ENCODE peak calls at places on chromosomes 2 and 18, in ten cellular contexts. One of them, this sample, is unnamed.

GRCh38 chr2:27737676-27738348 is 33.7 kb upstream of the MRPL33 start:
- DNase-seq in ascending aorta: no peak
- DNase-seq in NCI-H2029 treated with DMSO at 0.1 percent for 48 hours: no peak
- DNase-seq in left kidney: no peak
- DNase-seq in Right ventricle myocardium inferior: no peak
- DNase-seq in osteocyte: no peak
- DNase-seq in stimulated activated CD4-positive, alpha-beta T cell treated with anti-CD3 and anti-CD28 coated beads, Interleukin-2, amount 100 ng/mL, for 48 hours: no peak
- DNase-seq in cerebellar cortex: no peak
- DNase-seq in CD8-positive, alpha-beta T cell: no peak
- DNase-seq in amniotic stem cell: no peak
- DNase-seq in this sample: no peak

GRCh38 chr2:168685619-168686453 is 116.6 kb upstream of the NOSTRIN start:
- DNase-seq in ascending aorta: no peak
- DNase-seq in NCI-H2029 treated with DMSO at 0.1 percent for 48 hours: no peak
- DNase-seq in left kidney: no peak
- DNase-seq in Right ventricle myocardium inferior: no peak
- DNase-seq in osteocyte: no peak
- DNase-seq in stimulated activated CD4-positive, alpha-beta T cell treated with anti-CD3 and anti-CD28 coated beads, Interleukin-2, amount 100 ng/mL, for 48 hours: no peak
- DNase-seq in cerebellar cortex: no peak
- DNase-seq in CD8-positive, alpha-beta T cell: no peak
- DNase-seq in amniotic stem cell: no peak
- DNase-seq in this sample: no peak

GRCh38 chr2:69159988-69160387 is 147.0 kb downstream of the ANTXR1 start:
- DNase-seq in ascending aorta: no peak
- DNase-seq in NCI-H2029 treated with DMSO at 0.1 percent for 48 hours: no peak
- DNase-seq in left kidney: no peak
- DNase-seq in Right ventricle myocardium inferior: no peak
- DNase-seq in osteocyte: no peak
- DNase-seq in stimulated activated CD4-positive, alpha-beta T cell treated with anti-CD3 and anti-CD28 coated beads, Interleukin-2, amount 100 ng/mL, for 48 hours: no peak
- DNase-seq in cerebellar cortex: no peak
- DNase-seq in CD8-positive, alpha-beta T cell: no peak
- DNase-seq in amniotic stem cell: no peak
- DNase-seq in this sample: no peak

GRCh38 chr2:65370387-65371093 is 61.9 kb downstream of the SPRED2 start:
- DNase-seq in ascending aorta: no peak
- DNase-seq in NCI-H2029 treated with DMSO at 0.1 percent for 48 hours: peak
- DNase-seq in left kidney: peak
- DNase-seq in Right ventricle myocardium inferior: no peak
- DNase-seq in osteocyte: no peak
- DNase-seq in stimulated activated CD4-positive, alpha-beta T cell treated with anti-CD3 and anti-CD28 coated beads, Interleukin-2, amount 100 ng/mL, for 48 hours: no peak
- DNase-seq in cerebellar cortex: no peak
- DNase-seq in CD8-positive, alpha-beta T cell: no peak
- DNase-seq in amniotic stem cell: no peak
- DNase-seq in this sample: no peak

GRCh38 chr2:240635998-240636547 is 10.8 kb downstream of the GPR35 start:
- DNase-seq in ascending aorta: no peak
- DNase-seq in NCI-H2029 treated with DMSO at 0.1 percent for 48 hours: no peak
- DNase-seq in left kidney: no peak
- DNase-seq in Right ventricle myocardium inferior: peak
- DNase-seq in osteocyte: no peak
- DNase-seq in stimulated activated CD4-positive, alpha-beta T cell treated with anti-CD3 and anti-CD28 coated beads, Interleukin-2, amount 100 ng/mL, for 48 hours: no peak
- DNase-seq in cerebellar cortex: no peak
- DNase-seq in CD8-positive, alpha-beta T cell: no peak
- DNase-seq in amniotic stem cell: no peak
- DNase-seq in this sample: no peak

GRCh38 chr2:121455438-121455837 is 75.2 kb upstream of the RNU4ATAC start:
- DNase-seq in ascending aorta: no peak
- DNase-seq in NCI-H2029 treated with DMSO at 0.1 percent for 48 hours: no peak
- DNase-seq in left kidney: no peak
- DNase-seq in Right ventricle myocardium inferior: no peak
- DNase-seq in osteocyte: no peak
- DNase-seq in stimulated activated CD4-positive, alpha-beta T cell treated with anti-CD3 and anti-CD28 coated beads, Interleukin-2, amount 100 ng/mL, for 48 hours: no peak
- DNase-seq in cerebellar cortex: no peak
- DNase-seq in CD8-positive, alpha-beta T cell: no peak
- DNase-seq in amniotic stem cell: no peak
- DNase-seq in this sample: no peak

GRCh38 chr2:6080837-6081541 is 388.8 kb downstream of the SOX11 start:
- DNase-seq in ascending aorta: no peak
- DNase-seq in NCI-H2029 treated with DMSO at 0.1 percent for 48 hours: peak
- DNase-seq in left kidney: no peak
- DNase-seq in Right ventricle myocardium inferior: no peak
- DNase-seq in osteocyte: no peak
- DNase-seq in stimulated activated CD4-positive, alpha-beta T cell treated with anti-CD3 and anti-CD28 coated beads, Interleukin-2, amount 100 ng/mL, for 48 hours: no peak
- DNase-seq in cerebellar cortex: no peak
- DNase-seq in CD8-positive, alpha-beta T cell: no peak
- DNase-seq in amniotic stem cell: no peak
- DNase-seq in this sample: no peak

GRCh38 chr2:79529636-79530035 is 16.8 kb downstream of the CTNNA2 start:
- DNase-seq in ascending aorta: no peak
- DNase-seq in NCI-H2029 treated with DMSO at 0.1 percent for 48 hours: no peak
- DNase-seq in left kidney: no peak
- DNase-seq in Right ventricle myocardium inferior: no peak
- DNase-seq in osteocyte: no peak
- DNase-seq in stimulated activated CD4-positive, alpha-beta T cell treated with anti-CD3 and anti-CD28 coated beads, Interleukin-2, amount 100 ng/mL, for 48 hours: no peak
- DNase-seq in cerebellar cortex: no peak
- DNase-seq in CD8-positive, alpha-beta T cell: no peak
- DNase-seq in amniotic stem cell: no peak
- DNase-seq in this sample: no peak

GRCh38 chr2:82316573-82317371 is 2012.2 kb upstream of the LRRTM1 start:
- DNase-seq in ascending aorta: no peak
- DNase-seq in NCI-H2029 treated with DMSO at 0.1 percent for 48 hours: peak
- DNase-seq in left kidney: peak
- DNase-seq in Right ventricle myocardium inferior: no peak
- DNase-seq in osteocyte: no peak
- DNase-seq in stimulated activated CD4-positive, alpha-beta T cell treated with anti-CD3 and anti-CD28 coated beads, Interleukin-2, amount 100 ng/mL, for 48 hours: no peak
- DNase-seq in cerebellar cortex: no peak
- DNase-seq in CD8-positive, alpha-beta T cell: no peak
- DNase-seq in amniotic stem cell: no peak
- DNase-seq in this sample: no peak

GRCh38 chr18:12393998-12394397 is 13.7 kb upstream of the PRELID3A start:
- DNase-seq in ascending aorta: no peak
- DNase-seq in NCI-H2029 treated with DMSO at 0.1 percent for 48 hours: no peak
- DNase-seq in left kidney: no peak
- DNase-seq in Right ventricle myocardium inferior: no peak
- DNase-seq in osteocyte: no peak
- DNase-seq in stimulated activated CD4-positive, alpha-beta T cell treated with anti-CD3 and anti-CD28 coated beads, Interleukin-2, amount 100 ng/mL, for 48 hours: no peak
- DNase-seq in cerebellar cortex: no peak
- DNase-seq in CD8-positive, alpha-beta T cell: no peak
- DNase-seq in amniotic stem cell: no peak
- DNase-seq in this sample: no peak

GRCh38 chr18:76801567-76802505 is 20.5 kb upstream of the ZNF236 start:
- DNase-seq in ascending aorta: no peak
- DNase-seq in NCI-H2029 treated with DMSO at 0.1 percent for 48 hours: no peak
- DNase-seq in left kidney: peak
- DNase-seq in Right ventricle myocardium inferior: peak
- DNase-seq in osteocyte: no peak
- DNase-seq in stimulated activated CD4-positive, alpha-beta T cell treated with anti-CD3 and anti-CD28 coated beads, Interleukin-2, amount 100 ng/mL, for 48 hours: peak
- DNase-seq in cerebellar cortex: peak
- DNase-seq in CD8-positive, alpha-beta T cell: no peak
- DNase-seq in amniotic stem cell: peak
- DNase-seq in this sample: no peak

GRCh38 chr18:76338619-76339245 is 156.3 kb downstream of the ZNF516 start:
- DNase-seq in ascending aorta: no peak
- DNase-seq in NCI-H2029 treated with DMSO at 0.1 percent for 48 hours: no peak
- DNase-seq in left kidney: no peak
- DNase-seq in Right ventricle myocardium inferior: no peak
- DNase-seq in osteocyte: no peak
- DNase-seq in stimulated activated CD4-positive, alpha-beta T cell treated with anti-CD3 and anti-CD28 coated beads, Interleukin-2, amount 100 ng/mL, for 48 hours: no peak
- DNase-seq in cerebellar cortex: no peak
- DNase-seq in CD8-positive, alpha-beta T cell: no peak
- DNase-seq in amniotic stem cell: no peak
- DNase-seq in this sample: no peak

GRCh38 chr2:160871096-160871495 is 289.1 kb upstream of the TANK start:
- DNase-seq in ascending aorta: no peak
- DNase-seq in NCI-H2029 treated with DMSO at 0.1 percent for 48 hours: no peak
- DNase-seq in left kidney: peak
- DNase-seq in Right ventricle myocardium inferior: no peak
- DNase-seq in osteocyte: no peak
- DNase-seq in stimulated activated CD4-positive, alpha-beta T cell treated with anti-CD3 and anti-CD28 coated beads, Interleukin-2, amount 100 ng/mL, for 48 hours: no peak
- DNase-seq in cerebellar cortex: no peak
- DNase-seq in CD8-positive, alpha-beta T cell: no peak
- DNase-seq in amniotic stem cell: no peak
- DNase-seq in this sample: no peak

GRCh38 chr2:239369631-239370161 is 31.1 kb downstream of the HDAC4 start:
- DNase-seq in ascending aorta: no peak
- DNase-seq in NCI-H2029 treated with DMSO at 0.1 percent for 48 hours: no peak
- DNase-seq in left kidney: peak
- DNase-seq in Right ventricle myocardium inferior: no peak
- DNase-seq in osteocyte: no peak
- DNase-seq in stimulated activated CD4-positive, alpha-beta T cell treated with anti-CD3 and anti-CD28 coated beads, Interleukin-2, amount 100 ng/mL, for 48 hours: peak
- DNase-seq in cerebellar cortex: no peak
- DNase-seq in CD8-positive, alpha-beta T cell: peak
- DNase-seq in amniotic stem cell: no peak
- DNase-seq in this sample: no peak

GRCh38 chr2:12555012-12555645 is 161.6 kb upstream of the TRIB2 start:
- DNase-seq in ascending aorta: no peak
- DNase-seq in NCI-H2029 treated with DMSO at 0.1 percent for 48 hours: no peak
- DNase-seq in left kidney: no peak
- DNase-seq in Right ventricle myocardium inferior: no peak
- DNase-seq in osteocyte: no peak
- DNase-seq in stimulated activated CD4-positive, alpha-beta T cell treated with anti-CD3 and anti-CD28 coated beads, Interleukin-2, amount 100 ng/mL, for 48 hours: peak
- DNase-seq in cerebellar cortex: no peak
- DNase-seq in CD8-positive, alpha-beta T cell: no peak
- DNase-seq in amniotic stem cell: no peak
- DNase-seq in this sample: no peak

GRCh38 chr2:27811768-27812167 is 40.2 kb downstream of the MRPL33 start:
- DNase-seq in ascending aorta: no peak
- DNase-seq in NCI-H2029 treated with DMSO at 0.1 percent for 48 hours: no peak
- DNase-seq in left kidney: no peak
- DNase-seq in Right ventricle myocardium inferior: no peak
- DNase-seq in osteocyte: no peak
- DNase-seq in stimulated activated CD4-positive, alpha-beta T cell treated with anti-CD3 and anti-CD28 coated beads, Interleukin-2, amount 100 ng/mL, for 48 hours: no peak
- DNase-seq in cerebellar cortex: no peak
- DNase-seq in CD8-positive, alpha-beta T cell: no peak
- DNase-seq in amniotic stem cell: no peak
- DNase-seq in this sample: no peak

GRCh38 chr2:24932715-24933114 is 12.7 kb upstream of the ADCY3 start:
- DNase-seq in ascending aorta: no peak
- DNase-seq in NCI-H2029 treated with DMSO at 0.1 percent for 48 hours: no peak
- DNase-seq in left kidney: no peak
- DNase-seq in Right ventricle myocardium inferior: no peak
- DNase-seq in osteocyte: peak
- DNase-seq in stimulated activated CD4-positive, alpha-beta T cell treated with anti-CD3 and anti-CD28 coated beads, Interleukin-2, amount 100 ng/mL, for 48 hours: no peak
- DNase-seq in cerebellar cortex: no peak
- DNase-seq in CD8-positive, alpha-beta T cell: no peak
- DNase-seq in amniotic stem cell: no peak
- DNase-seq in this sample: no peak

GRCh38 chr2:74910245-74910644 is 48.2 kb upstream of the POLE4 start:
- DNase-seq in ascending aorta: no peak
- DNase-seq in NCI-H2029 treated with DMSO at 0.1 percent for 48 hours: no peak
- DNase-seq in left kidney: no peak
- DNase-seq in Right ventricle myocardium inferior: no peak
- DNase-seq in osteocyte: no peak
- DNase-seq in stimulated activated CD4-positive, alpha-beta T cell treated with anti-CD3 and anti-CD28 coated beads, Interleukin-2, amount 100 ng/mL, for 48 hours: no peak
- DNase-seq in cerebellar cortex: no peak
- DNase-seq in CD8-positive, alpha-beta T cell: no peak
- DNase-seq in amniotic stem cell: no peak
- DNase-seq in this sample: no peak

GRCh38 chr2:171317492-171318125 is 116.2 kb downstream of the METTL8 start:
- DNase-seq in ascending aorta: no peak
- DNase-seq in NCI-H2029 treated with DMSO at 0.1 percent for 48 hours: no peak
- DNase-seq in left kidney: no peak
- DNase-seq in Right ventricle myocardium inferior: no peak
- DNase-seq in osteocyte: no peak
- DNase-seq in stimulated activated CD4-positive, alpha-beta T cell treated with anti-CD3 and anti-CD28 coated beads, Interleukin-2, amount 100 ng/mL, for 48 hours: peak
- DNase-seq in cerebellar cortex: peak
- DNase-seq in CD8-positive, alpha-beta T cell: no peak
- DNase-seq in amniotic stem cell: no peak
- DNase-seq in this sample: no peak

GRCh38 chr2:145095641-145096435 is 575.9 kb upstream of the ZEB2 start:
- DNase-seq in ascending aorta: no peak
- DNase-seq in NCI-H2029 treated with DMSO at 0.1 percent for 48 hours: no peak
- DNase-seq in left kidney: no peak
- DNase-seq in Right ventricle myocardium inferior: no peak
- DNase-seq in osteocyte: no peak
- DNase-seq in stimulated activated CD4-positive, alpha-beta T cell treated with anti-CD3 and anti-CD28 coated beads, Interleukin-2, amount 100 ng/mL, for 48 hours: no peak
- DNase-seq in cerebellar cortex: no peak
- DNase-seq in CD8-positive, alpha-beta T cell: no peak
- DNase-seq in amniotic stem cell: no peak
- DNase-seq in this sample: no peak

GRCh38 chr2:774436-774835 is 97.2 kb upstream of the TMEM18 start:
- DNase-seq in ascending aorta: no peak
- DNase-seq in NCI-H2029 treated with DMSO at 0.1 percent for 48 hours: no peak
- DNase-seq in left kidney: no peak
- DNase-seq in Right ventricle myocardium inferior: no peak
- DNase-seq in osteocyte: no peak
- DNase-seq in stimulated activated CD4-positive, alpha-beta T cell treated with anti-CD3 and anti-CD28 coated beads, Interleukin-2, amount 100 ng/mL, for 48 hours: no peak
- DNase-seq in cerebellar cortex: no peak
- DNase-seq in CD8-positive, alpha-beta T cell: no peak
- DNase-seq in amniotic stem cell: no peak
- DNase-seq in this sample: peak

GRCh38 chr2:170930132-170931109 is 1.4 kb downstream of the GORASP2 start:
- DNase-seq in ascending aorta: no peak
- DNase-seq in NCI-H2029 treated with DMSO at 0.1 percent for 48 hours: no peak
- DNase-seq in left kidney: peak
- DNase-seq in Right ventricle myocardium inferior: no peak
- DNase-seq in osteocyte: no peak
- DNase-seq in stimulated activated CD4-positive, alpha-beta T cell treated with anti-CD3 and anti-CD28 coated beads, Interleukin-2, amount 100 ng/mL, for 48 hours: peak
- DNase-seq in cerebellar cortex: peak
- DNase-seq in CD8-positive, alpha-beta T cell: peak
- DNase-seq in amniotic stem cell: no peak
- DNase-seq in this sample: no peak

GRCh38 chr18:62526098-62527025 is 3.5 kb downstream of the ZCCHC2 start:
- DNase-seq in ascending aorta: peak
- DNase-seq in NCI-H2029 treated with DMSO at 0.1 percent for 48 hours: peak
- DNase-seq in left kidney: peak
- DNase-seq in Right ventricle myocardium inferior: peak
- DNase-seq in osteocyte: peak
- DNase-seq in stimulated activated CD4-positive, alpha-beta T cell treated with anti-CD3 and anti-CD28 coated beads, Interleukin-2, amount 100 ng/mL, for 48 hours: peak
- DNase-seq in cerebellar cortex: peak
- DNase-seq in CD8-positive, alpha-beta T cell: peak
- DNase-seq in amniotic stem cell: peak
- DNase-seq in this sample: no peak

GRCh38 chr2:39304729-39305128 is 61.0 kb upstream of the CDKL4 start:
- DNase-seq in ascending aorta: no peak
- DNase-seq in NCI-H2029 treated with DMSO at 0.1 percent for 48 hours: no peak
- DNase-seq in left kidney: no peak
- DNase-seq in Right ventricle myocardium inferior: no peak
- DNase-seq in osteocyte: no peak
- DNase-seq in stimulated activated CD4-positive, alpha-beta T cell treated with anti-CD3 and anti-CD28 coated beads, Interleukin-2, amount 100 ng/mL, for 48 hours: no peak
- DNase-seq in cerebellar cortex: no peak
- DNase-seq in CD8-positive, alpha-beta T cell: no peak
- DNase-seq in amniotic stem cell: no peak
- DNase-seq in this sample: no peak

GRCh38 chr2:209556354-209556961 is 132.6 kb downstream of the MAP2 start:
- DNase-seq in ascending aorta: no peak
- DNase-seq in NCI-H2029 treated with DMSO at 0.1 percent for 48 hours: no peak
- DNase-seq in left kidney: peak
- DNase-seq in Right ventricle myocardium inferior: no peak
- DNase-seq in osteocyte: no peak
- DNase-seq in stimulated activated CD4-positive, alpha-beta T cell treated with anti-CD3 and anti-CD28 coated beads, Interleukin-2, amount 100 ng/mL, for 48 hours: no peak
- DNase-seq in cerebellar cortex: peak
- DNase-seq in CD8-positive, alpha-beta T cell: no peak
- DNase-seq in amniotic stem cell: no peak
- DNase-seq in this sample: no peak

GRCh38 chr2:20224716-20225293 is at the start of gene SDC1:
- DNase-seq in ascending aorta: no peak
- DNase-seq in NCI-H2029 treated with DMSO at 0.1 percent for 48 hours: no peak
- DNase-seq in left kidney: peak
- DNase-seq in Right ventricle myocardium inferior: peak
- DNase-seq in osteocyte: no peak
- DNase-seq in stimulated activated CD4-positive, alpha-beta T cell treated with anti-CD3 and anti-CD28 coated beads, Interleukin-2, amount 100 ng/mL, for 48 hours: no peak
- DNase-seq in cerebellar cortex: peak
- DNase-seq in CD8-positive, alpha-beta T cell: no peak
- DNase-seq in amniotic stem cell: no peak
- DNase-seq in this sample: no peak

GRCh38 chr18:67599277-67599676 is 82.8 kb upstream of the DSEL start:
- DNase-seq in ascending aorta: no peak
- DNase-seq in NCI-H2029 treated with DMSO at 0.1 percent for 48 hours: no peak
- DNase-seq in left kidney: no peak
- DNase-seq in Right ventricle myocardium inferior: no peak
- DNase-seq in osteocyte: no peak
- DNase-seq in stimulated activated CD4-positive, alpha-beta T cell treated with anti-CD3 and anti-CD28 coated beads, Interleukin-2, amount 100 ng/mL, for 48 hours: no peak
- DNase-seq in cerebellar cortex: no peak
- DNase-seq in CD8-positive, alpha-beta T cell: no peak
- DNase-seq in amniotic stem cell: no peak
- DNase-seq in this sample: no peak

GRCh38 chr2:190996338-190996946 is 17.5 kb downstream of the STAT1 start:
- DNase-seq in ascending aorta: no peak
- DNase-seq in NCI-H2029 treated with DMSO at 0.1 percent for 48 hours: no peak
- DNase-seq in left kidney: peak
- DNase-seq in Right ventricle myocardium inferior: peak
- DNase-seq in osteocyte: no peak
- DNase-seq in stimulated activated CD4-positive, alpha-beta T cell treated with anti-CD3 and anti-CD28 coated beads, Interleukin-2, amount 100 ng/mL, for 48 hours: no peak
- DNase-seq in cerebellar cortex: peak
- DNase-seq in CD8-positive, alpha-beta T cell: no peak
- DNase-seq in amniotic stem cell: no peak
- DNase-seq in this sample: no peak

This sample was measured in NT2/D1.